ENCODE peak calls at places on chromosomes 12 and 14, in eight cellular contexts. One of them, this sample, is unnamed.

GRCh38 chr12:120402217-120402616 is 33.3 kb upstream of the MSI1 start:
- DNase-seq in heart right ventricle: no peak
- DNase-seq in neuronal stem cell: no peak
- DNase-seq in GM12878: no peak
- DNase-seq in pancreas: no peak
- DNase-seq in tibial nerve: no peak
- DNase-seq in CD4-positive, alpha-beta memory T cell: no peak
- DNase-seq in cardiac fibroblast: peak
- DNase-seq in this sample: no peak

GRCh38 chr12:64625243-64626077 is 15.2 kb downstream of the RASSF3 start:
- DNase-seq in heart right ventricle: peak
- DNase-seq in neuronal stem cell: no peak
- DNase-seq in cardiac fibroblast: peak
- DNase-seq in pancreas: peak
- DNase-seq in tibial nerve: no peak
- DNase-seq in CD4-positive, alpha-beta memory T cell: no peak
- DNase-seq in GM12878: peak
- DNase-seq in this sample: peak

GRCh38 chr12:102197789-102198188 is at the start of gene PMCH:
- DNase-seq in CD4-positive, alpha-beta memory T cell: no peak
- DNase-seq in heart right ventricle: no peak
- DNase-seq in tibial nerve: no peak
- DNase-seq in cardiac fibroblast: peak
- DNase-seq in neuronal stem cell: no peak
- DNase-seq in GM12878: peak
- DNase-seq in pancreas: no peak
- DNase-seq in this sample: peak

GRCh38 chr14:56490379-56490778 is 89.2 kb upstream of the TMEM260 start:
- DNase-seq in neuronal stem cell: no peak
- DNase-seq in pancreas: no peak
- DNase-seq in GM12878: no peak
- DNase-seq in CD4-positive, alpha-beta memory T cell: peak
- DNase-seq in heart right ventricle: no peak
- DNase-seq in tibial nerve: no peak
- DNase-seq in cardiac fibroblast: peak
- DNase-seq in this sample: no peak

GRCh38 chr14:99644723-99645544 is at the start of gene HHIPL1:
- DNase-seq in heart right ventricle: peak
- DNase-seq in pancreas: no peak
- DNase-seq in tibial nerve: no peak
- DNase-seq in cardiac fibroblast: peak
- DNase-seq in CD4-positive, alpha-beta memory T cell: no peak
- DNase-seq in GM12878: no peak
- DNase-seq in neuronal stem cell: no peak
- DNase-seq in this sample: no peak

GRCh38 chr12:89162704-89163261 is 189.5 kb downstream of the DUSP6 start:
- DNase-seq in heart right ventricle: no peak
- DNase-seq in cardiac fibroblast: peak
- DNase-seq in CD4-positive, alpha-beta memory T cell: peak
- DNase-seq in neuronal stem cell: no peak
- DNase-seq in tibial nerve: peak
- DNase-seq in pancreas: peak
- DNase-seq in GM12878: peak
- DNase-seq in this sample: peak

GRCh38 chr14:64806202-64806861 is 73.4 kb downstream of the SPTB start:
- DNase-seq in pancreas: peak
- DNase-seq in GM12878: no peak
- DNase-seq in tibial nerve: no peak
- DNase-seq in CD4-positive, alpha-beta memory T cell: no peak
- DNase-seq in heart right ventricle: no peak
- DNase-seq in cardiac fibroblast: peak
- DNase-seq in neuronal stem cell: no peak
- DNase-seq in this sample: peak

GRCh38 chr12:32217354-32218310 is 111.0 kb downstream of the BICD1 start:
- DNase-seq in GM12878: no peak
- DNase-seq in tibial nerve: no peak
- DNase-seq in neuronal stem cell: no peak
- DNase-seq in heart right ventricle: no peak
- DNase-seq in pancreas: no peak
- DNase-seq in cardiac fibroblast: peak
- DNase-seq in CD4-positive, alpha-beta memory T cell: no peak
- DNase-seq in this sample: peak

GRCh38 chr14:55577229-55577628 is 2.8 kb upstream of the KTN1 start:
- DNase-seq in pancreas: no peak
- DNase-seq in heart right ventricle: no peak
- DNase-seq in cardiac fibroblast: no peak
- DNase-seq in neuronal stem cell: no peak
- DNase-seq in GM12878: no peak
- DNase-seq in tibial nerve: no peak
- DNase-seq in CD4-positive, alpha-beta memory T cell: no peak
- DNase-seq in this sample: no peak

GRCh38 chr12:72273851-72274284 is 1.7 kb downstream of the TRHDE start:
- DNase-seq in neuronal stem cell: no peak
- DNase-seq in CD4-positive, alpha-beta memory T cell: no peak
- DNase-seq in heart right ventricle: peak
- DNase-seq in cardiac fibroblast: no peak
- DNase-seq in pancreas: peak
- DNase-seq in GM12878: no peak
- DNase-seq in tibial nerve: no peak
- DNase-seq in this sample: no peak

GRCh38 chr12:132171968-132172521 is 27.8 kb downstream of the NOC4L start:
- DNase-seq in pancreas: no peak
- DNase-seq in CD4-positive, alpha-beta memory T cell: no peak
- DNase-seq in neuronal stem cell: no peak
- DNase-seq in GM12878: no peak
- DNase-seq in tibial nerve: no peak
- DNase-seq in heart right ventricle: peak
- DNase-seq in cardiac fibroblast: no peak
- DNase-seq in this sample: no peak

GRCh38 chr12:32312049-32312670 is 87.2 kb upstream of the FGD4 start:
- DNase-seq in tibial nerve: no peak
- DNase-seq in CD4-positive, alpha-beta memory T cell: peak
- DNase-seq in pancreas: no peak
- DNase-seq in GM12878: peak
- DNase-seq in heart right ventricle: no peak
- DNase-seq in cardiac fibroblast: peak
- DNase-seq in neuronal stem cell: peak
- DNase-seq in this sample: peak

GRCh38 chr12:51683763-51684357 is 92.8 kb downstream of the SCN8A start:
- DNase-seq in heart right ventricle: no peak
- DNase-seq in pancreas: peak
- DNase-seq in GM12878: no peak
- DNase-seq in CD4-positive, alpha-beta memory T cell: no peak
- DNase-seq in tibial nerve: no peak
- DNase-seq in cardiac fibroblast: peak
- DNase-seq in neuronal stem cell: no peak
- DNase-seq in this sample: peak

GRCh38 chr12:51593539-51593938 is 2.5 kb downstream of the SCN8A start:
- DNase-seq in pancreas: peak
- DNase-seq in GM12878: no peak
- DNase-seq in cardiac fibroblast: peak
- DNase-seq in neuronal stem cell: peak
- DNase-seq in heart right ventricle: no peak
- DNase-seq in CD4-positive, alpha-beta memory T cell: peak
- DNase-seq in tibial nerve: no peak
- DNase-seq in this sample: peak

GRCh38 chr14:102731101-102731870 is 46.0 kb upstream of the TRAF3 start:
- DNase-seq in GM12878: no peak
- DNase-seq in CD4-positive, alpha-beta memory T cell: no peak
- DNase-seq in heart right ventricle: no peak
- DNase-seq in cardiac fibroblast: no peak
- DNase-seq in pancreas: no peak
- DNase-seq in neuronal stem cell: no peak
- DNase-seq in tibial nerve: no peak
- DNase-seq in this sample: no peak

DNA sequence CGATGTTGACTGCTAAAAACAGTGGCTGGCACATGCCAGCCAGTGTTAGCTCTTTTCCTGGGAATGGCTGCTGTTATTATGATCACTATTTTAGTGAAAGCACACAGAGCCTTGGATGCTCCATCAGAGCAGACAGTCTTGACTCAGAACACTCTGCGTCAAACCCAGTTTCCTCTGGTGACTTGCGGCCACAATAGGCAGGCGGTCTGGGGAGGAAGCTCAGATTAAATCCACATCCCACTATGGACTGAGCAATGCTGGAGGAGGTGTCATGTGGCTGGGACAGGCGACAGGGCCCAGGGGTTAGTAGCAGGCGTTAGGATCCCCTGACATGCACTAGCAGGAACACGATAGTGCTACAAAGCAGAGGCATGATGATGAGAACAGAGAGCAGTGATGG is 125.2 kb downstream of the SLC15A4 start:
- DNase-seq in tibial nerve: no peak
- DNase-seq in cardiac fibroblast: no peak
- DNase-seq in CD4-positive, alpha-beta memory T cell: no peak
- DNase-seq in GM12878: no peak
- DNase-seq in pancreas: no peak
- DNase-seq in heart right ventricle: no peak
- DNase-seq in neuronal stem cell: no peak
- DNase-seq in this sample: no peak
- H3K4me3 ChIP-seq in tibial nerve: no peak
- H3K4me3 ChIP-seq in cardiac fibroblast: no peak
- H3K4me3 ChIP-seq in CD4-positive, alpha-beta memory T cell: no peak
- H3K4me3 ChIP-seq in GM12878: no peak
- H3K4me3 ChIP-seq in pancreas: no peak
- H3K4me3 ChIP-seq in heart right ventricle: no peak
- H3K4me3 ChIP-seq in neuronal stem cell: no peak
- H3K4me3 ChIP-seq in this sample: no peak

DNA sequence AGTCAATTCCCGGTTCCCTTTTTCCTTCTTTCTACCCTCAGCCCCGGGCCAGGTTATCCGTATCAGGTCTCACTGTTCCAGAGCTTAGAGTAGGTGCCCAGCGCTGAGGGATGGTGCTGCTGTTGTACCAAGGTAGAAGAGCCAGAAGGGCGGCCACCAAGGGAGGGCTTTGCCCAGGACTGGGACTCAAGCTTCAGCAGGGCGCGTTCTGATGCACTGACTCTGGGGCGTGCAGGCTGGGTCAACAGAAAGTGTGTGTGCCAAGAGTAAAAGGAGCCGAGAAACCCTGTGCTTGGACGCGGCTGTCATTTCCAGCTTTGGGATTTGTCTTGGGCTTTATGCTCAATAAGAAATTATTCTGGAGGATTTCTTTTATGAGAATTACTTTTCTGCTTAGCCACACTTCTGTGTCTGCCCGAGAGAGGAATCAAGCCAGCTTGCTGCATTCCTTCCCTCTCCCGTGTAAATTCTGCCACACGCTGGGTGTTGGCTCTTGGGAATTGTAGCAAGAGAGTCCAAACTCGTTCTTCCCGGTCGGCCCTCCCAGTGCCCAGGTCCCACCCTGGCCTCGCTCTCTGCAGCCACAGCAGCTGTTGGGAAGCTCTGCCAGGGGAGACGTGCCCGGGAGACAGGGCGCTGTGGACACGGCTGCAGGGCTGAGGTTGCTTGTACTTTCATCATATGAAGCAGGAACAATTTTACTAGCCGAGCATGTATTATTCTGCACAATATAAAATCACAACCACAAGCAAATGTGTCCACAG is 98.0 kb downstream of the FBXL14 start:
- DNase-seq in neuronal stem cell: no peak
- DNase-seq in GM12878: no peak
- DNase-seq in tibial nerve: no peak
- DNase-seq in cardiac fibroblast: no peak
- DNase-seq in heart right ventricle: no peak
- DNase-seq in CD4-positive, alpha-beta memory T cell: no peak
- DNase-seq in pancreas: peak
- DNase-seq in this sample: peak
- H3K4me3 ChIP-seq in neuronal stem cell: no peak
- H3K4me3 ChIP-seq in GM12878: no peak
- H3K4me3 ChIP-seq in tibial nerve: no peak
- H3K4me3 ChIP-seq in cardiac fibroblast: no peak
- H3K4me3 ChIP-seq in heart right ventricle: no peak
- H3K4me3 ChIP-seq in CD4-positive, alpha-beta memory T cell: no peak
- H3K4me3 ChIP-seq in pancreas: no peak
- H3K4me3 ChIP-seq in this sample: no peak

GRCh38 chr14:33249361-33249760 is 310.7 kb downstream of the NPAS3 start:
- DNase-seq in GM12878: no peak
- DNase-seq in tibial nerve: no peak
- DNase-seq in cardiac fibroblast: no peak
- DNase-seq in CD4-positive, alpha-beta memory T cell: no peak
- DNase-seq in neuronal stem cell: peak
- DNase-seq in heart right ventricle: no peak
- DNase-seq in pancreas: no peak
- DNase-seq in this sample: no peak
- H3K4me3 ChIP-seq in GM12878: no peak
- H3K4me3 ChIP-seq in tibial nerve: no peak
- H3K4me3 ChIP-seq in cardiac fibroblast: no peak
- H3K4me3 ChIP-seq in CD4-positive, alpha-beta memory T cell: no peak
- H3K4me3 ChIP-seq in neuronal stem cell: no peak
- H3K4me3 ChIP-seq in heart right ventricle: no peak
- H3K4me3 ChIP-seq in pancreas: no peak
- H3K4me3 ChIP-seq in this sample: no peak

GRCh38 chr12:3556716-3557115 is 65.7 kb downstream of the PRMT8 start:
- DNase-seq in neuronal stem cell: no peak
- DNase-seq in cardiac fibroblast: no peak
- DNase-seq in pancreas: no peak
- DNase-seq in tibial nerve: no peak
- DNase-seq in CD4-positive, alpha-beta memory T cell: no peak
- DNase-seq in heart right ventricle: no peak
- DNase-seq in GM12878: no peak
- DNase-seq in this sample: no peak

GRCh38 chr12:3557791-3558190 is 66.8 kb downstream of the PRMT8 start:
- DNase-seq in neuronal stem cell: no peak
- DNase-seq in CD4-positive, alpha-beta memory T cell: no peak
- DNase-seq in tibial nerve: no peak
- DNase-seq in pancreas: no peak
- DNase-seq in heart right ventricle: no peak
- DNase-seq in cardiac fibroblast: no peak
- DNase-seq in GM12878: no peak
- DNase-seq in this sample: no peak

GRCh38 chr12:3558255-3558654 is 67.3 kb downstream of the PRMT8 start:
- DNase-seq in CD4-positive, alpha-beta memory T cell: no peak
- DNase-seq in tibial nerve: no peak
- DNase-seq in heart right ventricle: no peak
- DNase-seq in neuronal stem cell: no peak
- DNase-seq in cardiac fibroblast: no peak
- DNase-seq in pancreas: no peak
- DNase-seq in GM12878: no peak
- DNase-seq in this sample: no peak

GRCh38 chr12:3558854-3559253 is 67.9 kb downstream of the PRMT8 start:
- DNase-seq in heart right ventricle: no peak
- DNase-seq in tibial nerve: no peak
- DNase-seq in neuronal stem cell: no peak
- DNase-seq in CD4-positive, alpha-beta memory T cell: no peak
- DNase-seq in GM12878: no peak
- DNase-seq in pancreas: no peak
- DNase-seq in cardiac fibroblast: no peak
- DNase-seq in this sample: no peak

DNA sequence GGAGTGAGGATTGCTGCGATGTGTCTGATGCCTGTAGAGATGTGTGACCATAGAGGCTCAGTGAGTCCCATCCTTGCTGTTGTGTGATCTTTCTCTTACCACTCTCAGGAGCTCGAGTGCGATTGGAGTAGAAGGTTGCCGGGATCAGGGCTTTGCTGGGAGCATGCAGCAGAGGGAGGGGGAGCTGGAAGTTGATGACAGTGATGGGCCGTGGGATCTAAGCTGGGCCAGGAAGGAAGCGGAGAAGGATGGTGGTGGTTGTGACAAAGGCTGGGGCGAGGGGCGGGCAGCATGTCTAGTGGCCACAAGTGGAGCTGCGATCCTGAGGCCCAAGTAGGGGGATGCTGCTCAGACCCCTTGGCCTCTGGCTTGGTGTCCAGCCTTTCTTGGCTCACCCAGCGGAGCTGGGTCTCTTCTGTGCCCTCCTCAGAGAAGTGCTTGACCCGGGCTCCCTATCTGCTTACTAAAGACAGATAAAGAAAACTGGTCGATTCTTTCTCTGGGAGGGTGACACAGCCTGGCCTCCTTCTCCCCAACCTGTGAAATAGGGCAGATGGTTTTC is 66.2 kb downstream of the PRMT8 start:
- DNase-seq in neuronal stem cell: no peak
- DNase-seq in pancreas: no peak
- DNase-seq in tibial nerve: no peak
- DNase-seq in CD4-positive, alpha-beta memory T cell: no peak
- DNase-seq in heart right ventricle: no peak
- DNase-seq in cardiac fibroblast: no peak
- DNase-seq in GM12878: no peak
- DNase-seq in this sample: no peak
- H3K4me3 ChIP-seq in neuronal stem cell: no peak
- H3K4me3 ChIP-seq in pancreas: no peak
- H3K4me3 ChIP-seq in tibial nerve: no peak
- H3K4me3 ChIP-seq in CD4-positive, alpha-beta memory T cell: no peak
- H3K4me3 ChIP-seq in heart right ventricle: no peak
- H3K4me3 ChIP-seq in cardiac fibroblast: no peak
- H3K4me3 ChIP-seq in GM12878: no peak
- H3K4me3 ChIP-seq in this sample: no peak

This sample was measured in skeletal muscle cell.